ENCODE peak calls at places on chromosome X, in nine cellular contexts. J is anterior cingulate cortex; Q is NCI-H510A treated with DMSO at 0.1 percent for 48 hours; L is NAMALWA; D is caudate nucleus; C is D341Med; X is stimulated activated CD8-positive, alpha-beta memory T cell treated with anti-CD3 and anti-CD28 coated beads, Interleukin-2, amount 100 ng/mL, for 48 hours; U is Right ventricle myocardium inferior; I is ovary. H is an unnamed sample.

GRCh38 chrX:16578218-16578617 is 71.7 kb upstream of the S100G start:
- DNase-seq in J (no peak), Q (no peak), L (no peak), D (no peak), C (no peak), X (no peak), U (no peak), I (no peak), H (no peak)

GRCh38 chrX:45619290-45619689 is 418.6 kb upstream of the DIPK2B start:
- DNase-seq in J (no peak), Q (no peak), L (no peak), D (no peak), C (no peak), X (no peak), U (no peak), I (no peak), H (no peak)

GRCh38 chrX:76127341-76127740 is 45.5 kb upstream of the PBDC1 start:
- DNase-seq in J (no peak), Q (no peak), L (peak), D (no peak), C (no peak), X (no peak), U (no peak), I (no peak), H (no peak)

GRCh38 chrX:54444752-54445151 is 4.5 kb downstream of the TSR2 start:
- DNase-seq in J (no peak), Q (no peak), L (no peak), D (no peak), C (no peak), X (no peak), U (no peak), I (no peak), H (no peak)

GRCh38 chrX:7112071-7112470 is 35.4 kb upstream of the STS start:
- DNase-seq in J (no peak), Q (no peak), L (no peak), D (no peak), C (no peak), X (no peak), U (no peak), I (no peak), H (no peak)

GRCh38 chrX:8879750-8880149 is 78.6 kb upstream of the FAM9A start:
- DNase-seq in J (no peak), Q (no peak), L (peak), D (no peak), C (peak), X (peak), U (no peak), I (no peak), H (no peak)

GRCh38 chrX:40132751-40133150 is 35.0 kb upstream of the BCOR start:
- DNase-seq in J (no peak), Q (no peak), L (no peak), D (no peak), C (no peak), X (no peak), U (no peak), I (peak), H (peak)

GRCh38 chrX:102067966-102068723 is 57.3 kb upstream of the TCEAL2 start:
- DNase-seq in J (no peak), Q (peak), L (peak), D (no peak), C (no peak), X (no peak), U (no peak), I (no peak), H (no peak)

GRCh38 chrX:135572436-135572835 is 52.0 kb downstream of the INTS6L start:
- DNase-seq in J (no peak), Q (no peak), L (peak), D (no peak), C (no peak), X (no peak), U (no peak), I (no peak), H (no peak)

GRCh38 chrX:20511792-20512191 is 245.1 kb upstream of the RPS6KA3 start:
- DNase-seq in J (no peak), Q (no peak), L (no peak), D (no peak), C (no peak), X (no peak), U (no peak), I (no peak), H (no peak)

GRCh38 chrX:66046612-66047235 is 6.8 kb upstream of the VSIG4 start:
- DNase-seq in J (no peak), Q (no peak), L (peak), D (no peak), C (no peak), X (no peak), U (no peak), I (no peak), H (no peak)

GRCh38 chrX:141619336-141619735 is 29.8 kb downstream of the SPANXA2 start:
- DNase-seq in J (no peak), Q (no peak), L (no peak), D (no peak), C (no peak), X (no peak), U (no peak), I (no peak), H (no peak)